ENCODE peak calls at places on chromosomes 7 and 10, in ten cellular contexts. P is astrocyte of the spinal cord, Z is GOT3, E is RCC 7860, W is hypothalamus, J is SHP77, R is ovary, D is GM03348, I is GM12878, S is mesendoderm. T is an unnamed sample.

GRCh38 chr7:18361756-18362155 is 133.8 kb upstream of the HDAC9 start:
- DNase-seq in P (peak), Z (no peak), E (peak), W (no peak), J (no peak), R (peak), D (no peak), I (no peak), S (peak), T (no peak)

GRCh38 chr10:93799309-93799708 is 41.6 kb downstream of the LGI1 start:
- DNase-seq in P (no peak), Z (no peak), E (no peak), W (no peak), J (no peak), R (no peak), D (no peak), I (no peak), S (no peak), T (no peak)

GRCh38 chr10:13773043-13773442 is 186.3 kb downstream of the PRPF18 start:
- DNase-seq in P (no peak), Z (no peak), E (no peak), W (no peak), J (no peak), R (no peak), D (no peak), I (no peak), S (no peak), T (no peak)

GRCh38 chr7:47292832-47293309 is 289.0 kb downstream of the TNS3 start:
- DNase-seq in P (no peak), Z (no peak), E (no peak), W (no peak), J (no peak), R (no peak), D (no peak), I (no peak), S (no peak), T (no peak)

GRCh38 chr7:69880848-69881247 is 282.6 kb downstream of the AUTS2 start:
- DNase-seq in P (no peak), Z (no peak), E (no peak), W (no peak), J (peak), R (no peak), D (no peak), I (no peak), S (no peak), T (no peak)

GRCh38 chr7:53541467-53541866 is 506.0 kb downstream of the POM121L12 start:
- DNase-seq in P (no peak), Z (no peak), E (no peak), W (no peak), J (peak), R (no peak), D (no peak), I (no peak), S (no peak), T (no peak)

GRCh38 chr7:138510003-138510402 is 49.9 kb downstream of the TRIM24 start:
- DNase-seq in P (no peak), Z (no peak), E (no peak), W (no peak), J (no peak), R (no peak), D (no peak), I (no peak), S (no peak), T (no peak)

GRCh38 chr7:50342616-50343114 is 38.1 kb downstream of the IKZF1 start:
- DNase-seq in P (peak), Z (no peak), E (no peak), W (no peak), J (no peak), R (no peak), D (no peak), I (no peak), S (peak), T (no peak)

GRCh38 chr10:63133787-63134557 is 844 bp downstream of the NRBF2 start:
- DNase-seq in P (peak), Z (no peak), E (peak), W (no peak), J (no peak), R (no peak), D (peak), I (no peak), S (peak), T (peak)

GRCh38 chr7:539731-540411 is 20.2 kb upstream of the PDGFA start:
- DNase-seq in P (peak), Z (no peak), E (peak), W (no peak), J (no peak), R (no peak), D (no peak), I (no peak), S (peak), T (peak)

GRCh38 chr7:5470721-5471311 is 47.2 kb upstream of the TNRC18 start:
- DNase-seq in P (no peak), Z (no peak), E (no peak), W (no peak), J (no peak), R (peak), D (no peak), I (no peak), S (no peak), T (no peak)

GRCh38 chr7:106100863-106101262 is 11.2 kb downstream of the SYPL1 start:
- DNase-seq in P (no peak), Z (no peak), E (no peak), W (no peak), J (no peak), R (no peak), D (no peak), I (no peak), S (no peak), T (no peak)

GRCh38 chr7:157625973-157626790 is 289.4 kb downstream of the DNAJB6 start:
- DNase-seq in P (no peak), Z (no peak), E (no peak), W (no peak), J (no peak), R (no peak), D (no peak), I (no peak), S (no peak), T (no peak)

GRCh38 chr10:24463683-24464426 is 254.9 kb downstream of the KIAA1217 start:
- DNase-seq in P (peak), Z (peak), E (peak), W (no peak), J (no peak), R (no peak), D (peak), I (no peak), S (peak), T (peak)

GRCh38 chr7:150567168-150567567 is at the start of gene GIMAP4:
- DNase-seq in P (no peak), Z (no peak), E (no peak), W (no peak), J (no peak), R (no peak), D (no peak), I (no peak), S (no peak), T (no peak)

GRCh38 chr10:86359111-86359510 is 7.5 kb downstream of the GRID1 start:
- DNase-seq in P (no peak), Z (no peak), E (no peak), W (no peak), J (no peak), R (no peak), D (no peak), I (no peak), S (no peak), T (no peak)

GRCh38 chr10:75512534-75512933 is 81.1 kb downstream of the LRMDA start:
- DNase-seq in P (no peak), Z (no peak), E (no peak), W (no peak), J (no peak), R (no peak), D (no peak), I (no peak), S (peak), T (no peak)

GRCh38 chr7:66739477-66739876 is 1.1 kb upstream of the RABGEF1 start:
- DNase-seq in P (no peak), Z (no peak), E (no peak), W (no peak), J (no peak), R (no peak), D (no peak), I (no peak), S (no peak), T (no peak)

GRCh38 chr7:134903073-134903790 is 83.1 kb upstream of the AGBL3 start:
- DNase-seq in P (peak), Z (no peak), E (no peak), W (no peak), J (no peak), R (no peak), D (no peak), I (no peak), S (no peak), T (no peak)

GRCh38 chr10:50347394-50347802 is 96.1 kb upstream of the ASAH2 start:
- DNase-seq in P (no peak), Z (no peak), E (no peak), W (no peak), J (no peak), R (no peak), D (peak), I (peak), S (no peak), T (no peak)

GRCh38 chr10:8588135-8588534 is 533.6 kb downstream of the GATA3 start:
- DNase-seq in P (no peak), Z (no peak), E (no peak), W (no peak), J (no peak), R (no peak), D (no peak), I (no peak), S (peak), T (no peak)

GRCh38 chr7:153090757-153091156 is 331.2 kb downstream of the ACTR3B start:
- DNase-seq in P (no peak), Z (no peak), E (no peak), W (no peak), J (no peak), R (no peak), D (no peak), I (no peak), S (no peak), T (no peak)

GRCh38 chr7:15305002-15305600 is 256.7 kb downstream of the AGMO start:
- DNase-seq in P (peak), Z (no peak), E (peak), W (no peak), J (peak), R (peak), D (peak), I (no peak), S (peak), T (peak)

GRCh38 chr10:132987671-132988571 is 45.6 kb upstream of the CFAP46 start:
- DNase-seq in P (peak), Z (peak), E (peak), W (no peak), J (no peak), R (no peak), D (peak), I (no peak), S (no peak), T (peak)

GRCh38 chr10:110923856-110924493 is 4.6 kb downstream of the SHOC2 start:
- DNase-seq in P (no peak), Z (no peak), E (peak), W (no peak), J (no peak), R (no peak), D (no peak), I (no peak), S (no peak), T (no peak)

GRCh38 chr7:127437772-127438330 is 45.3 kb upstream of the ZNF800 start:
- DNase-seq in P (peak), Z (no peak), E (peak), W (no peak), J (no peak), R (no peak), D (peak), I (no peak), S (peak), T (peak)

GRCh38 chr10:86647773-86648705 is 6.3 kb upstream of the OPN4 start:
- DNase-seq in P (no peak), Z (no peak), E (no peak), W (no peak), J (no peak), R (peak), D (peak), I (no peak), S (no peak), T (no peak)

GRCh38 chr7:35729061-35729783 is 34.3 kb upstream of the HERPUD2 start:
- DNase-seq in P (no peak), Z (no peak), E (no peak), W (no peak), J (no peak), R (no peak), D (no peak), I (peak), S (no peak), T (no peak)

GRCh38 chr10:103502849-103503660 is 9.6 kb downstream of the NEURL1 start:
- DNase-seq in P (no peak), Z (no peak), E (no peak), W (no peak), J (no peak), R (peak), D (no peak), I (no peak), S (no peak), T (no peak)

GRCh38 chr7:2004841-2005351 is 227.8 kb downstream of the MAD1L1 start:
- DNase-seq in P (no peak), Z (no peak), E (no peak), W (no peak), J (no peak), R (peak), D (no peak), I (no peak), S (no peak), T (no peak)

GRCh38 chr10:43054593-43054992 is 22.3 kb upstream of the RET start:
- DNase-seq in P (no peak), Z (no peak), E (no peak), W (no peak), J (no peak), R (peak), D (no peak), I (no peak), S (no peak), T (no peak)

GRCh38 chr10:96025566-96025965 is 17.8 kb upstream of the CCNJ start:
- DNase-seq in P (no peak), Z (no peak), E (no peak), W (no peak), J (peak), R (no peak), D (peak), I (no peak), S (peak), T (no peak)

GRCh38 chr10:132382231-132382922 is 14.6 kb upstream of the PWWP2B start:
- DNase-seq in P (no peak), Z (no peak), E (no peak), W (no peak), J (no peak), R (no peak), D (peak), I (no peak), S (no peak), T (no peak)

GRCh38 chr7:84603545-84603944 is 409.0 kb upstream of the SEMA3A start:
- DNase-seq in P (no peak), Z (no peak), E (no peak), W (no peak), J (no peak), R (no peak), D (no peak), I (no peak), S (no peak), T (no peak)

T was measured in H54.